ENCODE peak calls at places on chromosome 17, in six cellular contexts. One of them, this sample, is unnamed.

GRCh38 chr17:2854662-2855061 is 58.4 kb downstream of the RAP1GAP2 start:
- DNase-seq in AG10803: no peak
- DNase-seq in stimulated activated CD4-positive, alpha-beta T cell treated with anti-CD3 and anti-CD28 coated beads, Interleukin-15, amount 100 ng/mL, for 1 hour: no peak
- DNase-seq in HT1080: no peak
- DNase-seq in hypothalamus: no peak
- DNase-seq in SW 1271: no peak
- DNase-seq in this sample: no peak

GRCh38 chr17:3879181-3879580 is 13.7 kb downstream of the CAMKK1 start:
- DNase-seq in HT1080: peak
- DNase-seq in AG10803: peak
- DNase-seq in stimulated activated CD4-positive, alpha-beta T cell treated with anti-CD3 and anti-CD28 coated beads, Interleukin-15, amount 100 ng/mL, for 1 hour: no peak
- DNase-seq in SW 1271: no peak
- DNase-seq in hypothalamus: no peak
- DNase-seq in this sample: no peak

GRCh38 chr17:18280766-18281165 is 20.3 kb downstream of the MIEF2 start:
- DNase-seq in HT1080: no peak
- DNase-seq in stimulated activated CD4-positive, alpha-beta T cell treated with anti-CD3 and anti-CD28 coated beads, Interleukin-15, amount 100 ng/mL, for 1 hour: no peak
- DNase-seq in AG10803: peak
- DNase-seq in SW 1271: no peak
- DNase-seq in hypothalamus: no peak
- DNase-seq in this sample: no peak

GRCh38 chr17:6075050-6075449 is 4.9 kb downstream of the WSCD1 start:
- DNase-seq in HT1080: no peak
- DNase-seq in hypothalamus: no peak
- DNase-seq in AG10803: no peak
- DNase-seq in SW 1271: no peak
- DNase-seq in stimulated activated CD4-positive, alpha-beta T cell treated with anti-CD3 and anti-CD28 coated beads, Interleukin-15, amount 100 ng/mL, for 1 hour: no peak
- DNase-seq in this sample: no peak

GRCh38 chr17:61662771-61663170 is 71.8 kb upstream of the NACA2 start:
- DNase-seq in hypothalamus: no peak
- DNase-seq in AG10803: peak
- DNase-seq in stimulated activated CD4-positive, alpha-beta T cell treated with anti-CD3 and anti-CD28 coated beads, Interleukin-15, amount 100 ng/mL, for 1 hour: no peak
- DNase-seq in SW 1271: no peak
- DNase-seq in HT1080: no peak
- DNase-seq in this sample: no peak

GRCh38 chr17:18039535-18040286 is 503 bp downstream of the GID4 start:
- DNase-seq in SW 1271: no peak
- DNase-seq in hypothalamus: no peak
- DNase-seq in AG10803: no peak
- DNase-seq in stimulated activated CD4-positive, alpha-beta T cell treated with anti-CD3 and anti-CD28 coated beads, Interleukin-15, amount 100 ng/mL, for 1 hour: no peak
- DNase-seq in HT1080: peak
- DNase-seq in this sample: peak

GRCh38 chr17:76558210-76559095 is 18.6 kb downstream of the PRCD start:
- DNase-seq in stimulated activated CD4-positive, alpha-beta T cell treated with anti-CD3 and anti-CD28 coated beads, Interleukin-15, amount 100 ng/mL, for 1 hour: no peak
- DNase-seq in HT1080: no peak
- DNase-seq in hypothalamus: no peak
- DNase-seq in SW 1271: no peak
- DNase-seq in AG10803: no peak
- DNase-seq in this sample: no peak

GRCh38 chr17:63932008-63932561 is at the start of gene CD79B:
- DNase-seq in SW 1271: no peak
- DNase-seq in stimulated activated CD4-positive, alpha-beta T cell treated with anti-CD3 and anti-CD28 coated beads, Interleukin-15, amount 100 ng/mL, for 1 hour: no peak
- DNase-seq in hypothalamus: no peak
- DNase-seq in AG10803: no peak
- DNase-seq in HT1080: no peak
- DNase-seq in this sample: no peak

GRCh38 chr17:17024778-17025300 is 17.4 kb upstream of the MPRIP start:
- DNase-seq in SW 1271: no peak
- DNase-seq in stimulated activated CD4-positive, alpha-beta T cell treated with anti-CD3 and anti-CD28 coated beads, Interleukin-15, amount 100 ng/mL, for 1 hour: no peak
- DNase-seq in hypothalamus: no peak
- DNase-seq in HT1080: no peak
- DNase-seq in AG10803: no peak
- DNase-seq in this sample: no peak

GRCh38 chr17:40035162-40035559 is 19.0 kb downstream of the MED24 start:
- DNase-seq in HT1080: no peak
- DNase-seq in stimulated activated CD4-positive, alpha-beta T cell treated with anti-CD3 and anti-CD28 coated beads, Interleukin-15, amount 100 ng/mL, for 1 hour: no peak
- DNase-seq in hypothalamus: peak
- DNase-seq in AG10803: peak
- DNase-seq in SW 1271: no peak
- DNase-seq in this sample: peak

GRCh38 chr17:2955931-2956582 is 107.3 kb downstream of the OR1D5 start:
- DNase-seq in AG10803: no peak
- DNase-seq in hypothalamus: no peak
- DNase-seq in HT1080: no peak
- DNase-seq in SW 1271: no peak
- DNase-seq in stimulated activated CD4-positive, alpha-beta T cell treated with anti-CD3 and anti-CD28 coated beads, Interleukin-15, amount 100 ng/mL, for 1 hour: no peak
- DNase-seq in this sample: no peak

GRCh38 chr17:43027091-43028032 is 2.3 kb downstream of the RND2 start:
- DNase-seq in AG10803: no peak
- DNase-seq in HT1080: no peak
- DNase-seq in hypothalamus: no peak
- DNase-seq in SW 1271: no peak
- DNase-seq in stimulated activated CD4-positive, alpha-beta T cell treated with anti-CD3 and anti-CD28 coated beads, Interleukin-15, amount 100 ng/mL, for 1 hour: no peak
- DNase-seq in this sample: no peak

GRCh38 chr17:83006515-83007455 is 72.6 kb upstream of the METRNL start:
- DNase-seq in stimulated activated CD4-positive, alpha-beta T cell treated with anti-CD3 and anti-CD28 coated beads, Interleukin-15, amount 100 ng/mL, for 1 hour: no peak
- DNase-seq in SW 1271: no peak
- DNase-seq in AG10803: peak
- DNase-seq in HT1080: no peak
- DNase-seq in hypothalamus: no peak
- DNase-seq in this sample: no peak

GRCh38 chr17:58329035-58329807 is 626 bp upstream of the TSPOAP1 start:
- DNase-seq in SW 1271: no peak
- DNase-seq in HT1080: peak
- DNase-seq in AG10803: no peak
- DNase-seq in stimulated activated CD4-positive, alpha-beta T cell treated with anti-CD3 and anti-CD28 coated beads, Interleukin-15, amount 100 ng/mL, for 1 hour: peak
- DNase-seq in hypothalamus: peak
- DNase-seq in this sample: peak

GRCh38 chr17:50200447-50201225 is 795 bp downstream of the COL1A1 start:
- DNase-seq in hypothalamus: peak
- DNase-seq in HT1080: peak
- DNase-seq in AG10803: peak
- DNase-seq in SW 1271: peak
- DNase-seq in stimulated activated CD4-positive, alpha-beta T cell treated with anti-CD3 and anti-CD28 coated beads, Interleukin-15, amount 100 ng/mL, for 1 hour: peak
- DNase-seq in this sample: peak

GRCh38 chr17:64131606-64132270 is 1.8 kb upstream of the ERN1 start:
- DNase-seq in hypothalamus: no peak
- DNase-seq in stimulated activated CD4-positive, alpha-beta T cell treated with anti-CD3 and anti-CD28 coated beads, Interleukin-15, amount 100 ng/mL, for 1 hour: no peak
- DNase-seq in AG10803: no peak
- DNase-seq in SW 1271: no peak
- DNase-seq in HT1080: no peak
- DNase-seq in this sample: no peak